ENCODE peak calls at places on chromosome 14, in ten cellular contexts. One of them, this sample, is unnamed.

GRCh38 chr14:72600551-72601330 is 293.2 kb downstream of the DPF3 start:
- DNase-seq in K562: no peak
- DNase-seq in stomach: no peak
- DNase-seq in HepG2: no peak
- DNase-seq in H1: no peak
- DNase-seq in suprapubic skin: no peak
- DNase-seq in SK-N-SH: no peak
- DNase-seq in sigmoid colon: no peak
- DNase-seq in esophagus muscularis mucosa: no peak
- DNase-seq in upper lobe of left lung: no peak
- DNase-seq in this sample: no peak

GRCh38 chr14:65566820-65567522 is 154.4 kb downstream of the FUT8 start:
- DNase-seq in K562: no peak
- DNase-seq in stomach: no peak
- DNase-seq in HepG2: no peak
- DNase-seq in H1: no peak
- DNase-seq in suprapubic skin: no peak
- DNase-seq in SK-N-SH: no peak
- DNase-seq in sigmoid colon: no peak
- DNase-seq in esophagus muscularis mucosa: no peak
- DNase-seq in upper lobe of left lung: no peak
- DNase-seq in this sample: no peak

GRCh38 chr14:99611639-99612038 is 7.6 kb upstream of the CCDC85C start:
- DNase-seq in K562: no peak
- DNase-seq in stomach: no peak
- DNase-seq in HepG2: no peak
- DNase-seq in H1: no peak
- DNase-seq in suprapubic skin: no peak
- DNase-seq in SK-N-SH: no peak
- DNase-seq in sigmoid colon: no peak
- DNase-seq in esophagus muscularis mucosa: no peak
- DNase-seq in upper lobe of left lung: no peak
- DNase-seq in this sample: no peak

GRCh38 chr14:72801381-72801812 is 92.5 kb downstream of the DPF3 start:
- DNase-seq in K562: no peak
- DNase-seq in stomach: no peak
- DNase-seq in HepG2: no peak
- DNase-seq in H1: no peak
- DNase-seq in suprapubic skin: no peak
- DNase-seq in SK-N-SH: no peak
- DNase-seq in sigmoid colon: no peak
- DNase-seq in esophagus muscularis mucosa: no peak
- DNase-seq in upper lobe of left lung: no peak
- DNase-seq in this sample: no peak

GRCh38 chr14:95619785-95620417 is 66.3 kb upstream of the TCL1B start:
- DNase-seq in K562: no peak
- DNase-seq in stomach: no peak
- DNase-seq in HepG2: no peak
- DNase-seq in H1: no peak
- DNase-seq in suprapubic skin: no peak
- DNase-seq in SK-N-SH: no peak
- DNase-seq in sigmoid colon: no peak
- DNase-seq in esophagus muscularis mucosa: no peak
- DNase-seq in upper lobe of left lung: no peak
- DNase-seq in this sample: no peak

GRCh38 chr14:52792097-52792415 is 649 bp upstream of the GNPNAT1 start:
- DNase-seq in K562: no peak
- DNase-seq in stomach: no peak
- DNase-seq in HepG2: no peak
- DNase-seq in H1: no peak
- DNase-seq in suprapubic skin: no peak
- DNase-seq in SK-N-SH: no peak
- DNase-seq in sigmoid colon: no peak
- DNase-seq in esophagus muscularis mucosa: no peak
- DNase-seq in upper lobe of left lung: no peak
- DNase-seq in this sample: no peak

GRCh38 chr14:69633238-69633637 is 21.8 kb downstream of the SUSD6 start:
- DNase-seq in K562: no peak
- DNase-seq in stomach: no peak
- DNase-seq in HepG2: peak
- DNase-seq in H1: no peak
- DNase-seq in suprapubic skin: no peak
- DNase-seq in SK-N-SH: no peak
- DNase-seq in sigmoid colon: no peak
- DNase-seq in esophagus muscularis mucosa: no peak
- DNase-seq in upper lobe of left lung: no peak
- DNase-seq in this sample: no peak

GRCh38 chr14:24982472-24983155 is 67.3 kb downstream of the STXBP6 start:
- DNase-seq in K562: no peak
- DNase-seq in stomach: no peak
- DNase-seq in HepG2: peak
- DNase-seq in H1: no peak
- DNase-seq in suprapubic skin: no peak
- DNase-seq in SK-N-SH: no peak
- DNase-seq in sigmoid colon: no peak
- DNase-seq in esophagus muscularis mucosa: no peak
- DNase-seq in upper lobe of left lung: no peak
- DNase-seq in this sample: no peak

GRCh38 chr14:85554106-85554505 is 24.2 kb downstream of the FLRT2 start:
- DNase-seq in K562: no peak
- DNase-seq in stomach: no peak
- DNase-seq in HepG2: peak
- DNase-seq in H1: no peak
- DNase-seq in suprapubic skin: no peak
- DNase-seq in SK-N-SH: no peak
- DNase-seq in sigmoid colon: no peak
- DNase-seq in esophagus muscularis mucosa: no peak
- DNase-seq in upper lobe of left lung: no peak
- DNase-seq in this sample: no peak

GRCh38 chr14:89327771-89328212 is 89.2 kb downstream of the FOXN3 start:
- DNase-seq in K562: no peak
- DNase-seq in stomach: no peak
- DNase-seq in HepG2: no peak
- DNase-seq in H1: no peak
- DNase-seq in suprapubic skin: no peak
- DNase-seq in SK-N-SH: no peak
- DNase-seq in sigmoid colon: no peak
- DNase-seq in esophagus muscularis mucosa: no peak
- DNase-seq in upper lobe of left lung: no peak
- DNase-seq in this sample: no peak

GRCh38 chr14:97730706-97731105 is 933.5 kb downstream of the VRK1 start:
- DNase-seq in K562: no peak
- DNase-seq in stomach: no peak
- DNase-seq in HepG2: no peak
- DNase-seq in H1: no peak
- DNase-seq in suprapubic skin: no peak
- DNase-seq in SK-N-SH: no peak
- DNase-seq in sigmoid colon: no peak
- DNase-seq in esophagus muscularis mucosa: no peak
- DNase-seq in upper lobe of left lung: no peak
- DNase-seq in this sample: no peak

GRCh38 chr14:96847451-96847850 is 50.3 kb downstream of the VRK1 start:
- DNase-seq in K562: no peak
- DNase-seq in stomach: no peak
- DNase-seq in HepG2: no peak
- DNase-seq in H1: no peak
- DNase-seq in suprapubic skin: no peak
- DNase-seq in SK-N-SH: no peak
- DNase-seq in sigmoid colon: no peak
- DNase-seq in esophagus muscularis mucosa: no peak
- DNase-seq in upper lobe of left lung: no peak
- DNase-seq in this sample: no peak

GRCh38 chr14:99644723-99645544 is at the start of gene HHIPL1:
- DNase-seq in K562: no peak
- DNase-seq in stomach: no peak
- DNase-seq in HepG2: no peak
- DNase-seq in H1: no peak
- DNase-seq in suprapubic skin: no peak
- DNase-seq in SK-N-SH: peak
- DNase-seq in sigmoid colon: no peak
- DNase-seq in esophagus muscularis mucosa: no peak
- DNase-seq in upper lobe of left lung: no peak
- DNase-seq in this sample: no peak

GRCh38 chr14:101198398-101199027 is 295.0 kb upstream of the RTL1 start:
- DNase-seq in K562: no peak
- DNase-seq in stomach: peak
- DNase-seq in HepG2: no peak
- DNase-seq in H1: no peak
- DNase-seq in suprapubic skin: no peak
- DNase-seq in SK-N-SH: peak
- DNase-seq in sigmoid colon: peak
- DNase-seq in esophagus muscularis mucosa: peak
- DNase-seq in upper lobe of left lung: peak
- DNase-seq in this sample: no peak

GRCh38 chr14:89654998-89655397 is 238.0 kb upstream of the FOXN3 start:
- DNase-seq in K562: no peak
- DNase-seq in stomach: no peak
- DNase-seq in HepG2: no peak
- DNase-seq in H1: no peak
- DNase-seq in suprapubic skin: no peak
- DNase-seq in SK-N-SH: no peak
- DNase-seq in sigmoid colon: no peak
- DNase-seq in esophagus muscularis mucosa: no peak
- DNase-seq in upper lobe of left lung: no peak
- DNase-seq in this sample: no peak

GRCh38 chr14:94769413-94770250 is at the start of gene GSC:
- DNase-seq in K562: no peak
- DNase-seq in stomach: peak
- DNase-seq in HepG2: no peak
- DNase-seq in H1: no peak
- DNase-seq in suprapubic skin: no peak
- DNase-seq in SK-N-SH: peak
- DNase-seq in sigmoid colon: no peak
- DNase-seq in esophagus muscularis mucosa: no peak
- DNase-seq in upper lobe of left lung: no peak
- DNase-seq in this sample: peak

DNA sequence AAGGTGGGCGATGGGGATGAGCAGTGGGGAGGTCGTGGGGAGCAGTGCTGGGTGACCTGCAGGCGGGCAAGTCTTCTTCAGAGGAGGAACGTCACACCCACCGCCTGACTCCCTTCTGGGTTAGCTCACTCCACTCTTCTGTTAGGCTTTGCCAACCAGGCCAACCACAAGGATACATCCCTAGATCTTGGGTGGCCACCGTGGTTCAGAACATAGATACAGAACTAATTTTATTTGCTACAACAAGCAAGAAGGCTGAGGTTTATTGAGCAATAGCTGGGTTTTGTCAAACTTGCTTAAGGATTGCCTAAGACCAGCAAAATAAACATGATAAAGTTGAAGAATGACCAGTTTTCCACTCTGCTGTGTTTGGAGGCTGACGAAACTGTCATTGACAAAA is 109.4 kb downstream of the DACT1 start:
- DNase-seq in K562: no peak
- DNase-seq in stomach: no peak
- DNase-seq in HepG2: no peak
- DNase-seq in H1: no peak
- DNase-seq in suprapubic skin: no peak
- DNase-seq in SK-N-SH: no peak
- DNase-seq in sigmoid colon: peak
- DNase-seq in esophagus muscularis mucosa: no peak
- DNase-seq in upper lobe of left lung: peak
- DNase-seq in this sample: peak
- TF ChIP-seq POLR2AphosphoS5 in K562: no peak
- TF ChIP-seq POLR2AphosphoS5 in stomach: peak
- TF ChIP-seq POLR2AphosphoS5 in HepG2: no peak
- TF ChIP-seq POLR2AphosphoS5 in H1: no peak
- TF ChIP-seq POLR2AphosphoS5 in suprapubic skin: peak
- TF ChIP-seq POLR2AphosphoS5 in SK-N-SH: no peak
- TF ChIP-seq POLR2AphosphoS5 in sigmoid colon: peak
- TF ChIP-seq POLR2AphosphoS5 in esophagus muscularis mucosa: no peak
- TF ChIP-seq POLR2AphosphoS5 in upper lobe of left lung: peak
- TF ChIP-seq POLR2AphosphoS5 in this sample: peak

GRCh38 chr14:64364907-64365306 is 23.2 kb upstream of the MTHFD1 start:
- DNase-seq in K562: peak
- DNase-seq in stomach: no peak
- DNase-seq in HepG2: no peak
- DNase-seq in H1: no peak
- DNase-seq in suprapubic skin: no peak
- DNase-seq in SK-N-SH: no peak
- DNase-seq in sigmoid colon: no peak
- DNase-seq in esophagus muscularis mucosa: no peak
- DNase-seq in upper lobe of left lung: no peak
- DNase-seq in this sample: no peak
- TF ChIP-seq EP300 in K562: no peak
- TF ChIP-seq EP300 in stomach: no peak
- TF ChIP-seq EP300 in HepG2: no peak
- TF ChIP-seq EP300 in H1: no peak
- TF ChIP-seq EP300 in suprapubic skin: no peak
- TF ChIP-seq EP300 in SK-N-SH: no peak
- TF ChIP-seq EP300 in sigmoid colon: no peak
- TF ChIP-seq EP300 in esophagus muscularis mucosa: no peak
- TF ChIP-seq EP300 in upper lobe of left lung: no peak
- TF ChIP-seq EP300 in this sample: no peak

GRCh38 chr14:23675337-23675736 is 39.2 kb downstream of the DHRS2 start:
- DNase-seq in K562: no peak
- DNase-seq in stomach: no peak
- DNase-seq in HepG2: no peak
- DNase-seq in H1: no peak
- DNase-seq in suprapubic skin: no peak
- DNase-seq in SK-N-SH: no peak
- DNase-seq in sigmoid colon: no peak
- DNase-seq in esophagus muscularis mucosa: no peak
- DNase-seq in upper lobe of left lung: no peak
- DNase-seq in this sample: no peak
- TF ChIP-seq POLR2AphosphoS5 in K562: no peak
- TF ChIP-seq POLR2AphosphoS5 in stomach: no peak
- TF ChIP-seq POLR2AphosphoS5 in HepG2: no peak
- TF ChIP-seq POLR2AphosphoS5 in H1: no peak
- TF ChIP-seq POLR2AphosphoS5 in suprapubic skin: no peak
- TF ChIP-seq POLR2AphosphoS5 in SK-N-SH: no peak
- TF ChIP-seq POLR2AphosphoS5 in sigmoid colon: no peak
- TF ChIP-seq POLR2AphosphoS5 in esophagus muscularis mucosa: no peak
- TF ChIP-seq POLR2AphosphoS5 in upper lobe of left lung: no peak
- TF ChIP-seq POLR2AphosphoS5 in this sample: no peak

GRCh38 chr14:58476320-58476719 is 48.8 kb downstream of the KIAA0586 start:
- DNase-seq in K562: no peak
- DNase-seq in stomach: no peak
- DNase-seq in HepG2: no peak
- DNase-seq in H1: no peak
- DNase-seq in suprapubic skin: no peak
- DNase-seq in SK-N-SH: no peak
- DNase-seq in sigmoid colon: no peak
- DNase-seq in esophagus muscularis mucosa: no peak
- DNase-seq in upper lobe of left lung: no peak
- DNase-seq in this sample: no peak

GRCh38 chr14:58477653-58478052 is 50.1 kb downstream of the KIAA0586 start:
- DNase-seq in K562: no peak
- DNase-seq in stomach: no peak
- DNase-seq in HepG2: no peak
- DNase-seq in H1: no peak
- DNase-seq in suprapubic skin: no peak
- DNase-seq in SK-N-SH: no peak
- DNase-seq in sigmoid colon: no peak
- DNase-seq in esophagus muscularis mucosa: no peak
- DNase-seq in upper lobe of left lung: no peak
- DNase-seq in this sample: no peak

DNA sequence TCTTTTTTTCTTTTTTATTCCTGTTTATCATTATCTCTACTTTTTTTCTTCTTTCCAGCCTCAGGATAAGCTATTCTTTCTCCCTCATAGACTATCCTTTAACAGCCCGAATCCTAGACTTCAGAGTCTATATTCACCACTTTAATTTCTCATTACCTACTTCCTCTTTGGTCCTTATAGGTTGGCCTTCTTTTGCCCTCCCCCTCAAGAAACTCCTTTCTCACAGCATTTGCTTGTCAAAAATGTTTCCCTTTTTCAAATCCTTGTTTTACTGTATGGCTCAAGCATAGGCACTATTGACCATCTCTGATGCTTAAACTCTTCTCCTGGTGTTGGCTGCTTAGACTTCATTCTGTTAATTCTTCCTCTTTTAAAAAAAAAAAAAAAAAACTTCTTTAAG is 52.5 kb downstream of the KIAA0586 start:
- DNase-seq in K562: no peak
- DNase-seq in stomach: no peak
- DNase-seq in HepG2: no peak
- DNase-seq in H1: no peak
- DNase-seq in suprapubic skin: no peak
- DNase-seq in SK-N-SH: no peak
- DNase-seq in sigmoid colon: no peak
- DNase-seq in esophagus muscularis mucosa: no peak
- DNase-seq in upper lobe of left lung: no peak
- DNase-seq in this sample: no peak
- TF ChIP-seq EP300 in K562: no peak
- TF ChIP-seq EP300 in stomach: no peak
- TF ChIP-seq EP300 in HepG2: no peak
- TF ChIP-seq EP300 in H1: no peak
- TF ChIP-seq EP300 in suprapubic skin: no peak
- TF ChIP-seq EP300 in SK-N-SH: no peak
- TF ChIP-seq EP300 in sigmoid colon: no peak
- TF ChIP-seq EP300 in esophagus muscularis mucosa: no peak
- TF ChIP-seq EP300 in upper lobe of left lung: no peak
- TF ChIP-seq EP300 in this sample: no peak

This sample was measured in transverse colon.